ENCODE peak calls at places on chromosomes 2 and 18, in ten cellular contexts. One of them, this sample, is unnamed.

GRCh38 chr2:37912056-37912455 is 13.0 kb upstream of the RMDN2 start:
- DNase-seq in H1: no peak
- DNase-seq in transverse colon: no peak
- DNase-seq in suprapubic skin: no peak
- DNase-seq in tibial nerve: no peak
- DNase-seq in SK-N-SH: no peak
- DNase-seq in K562: no peak
- DNase-seq in sigmoid colon: no peak
- DNase-seq in A549: no peak
- DNase-seq in ovary: no peak
- DNase-seq in this sample: no peak

GRCh38 chr18:61333746-61334490 is 688 bp downstream of the CDH20 start:
- DNase-seq in K562: no peak
- DNase-seq in H1: peak
- DNase-seq in SK-N-SH: peak
- DNase-seq in tibial nerve: no peak
- DNase-seq in transverse colon: no peak
- DNase-seq in suprapubic skin: no peak
- DNase-seq in A549: no peak
- DNase-seq in ovary: no peak
- DNase-seq in sigmoid colon: no peak
- DNase-seq in this sample: no peak

GRCh38 chr2:29628882-29629281 is 292.5 kb downstream of the ALK start:
- DNase-seq in suprapubic skin: no peak
- DNase-seq in ovary: no peak
- DNase-seq in tibial nerve: no peak
- DNase-seq in transverse colon: no peak
- DNase-seq in sigmoid colon: no peak
- DNase-seq in A549: no peak
- DNase-seq in SK-N-SH: no peak
- DNase-seq in H1: no peak
- DNase-seq in K562: no peak
- DNase-seq in this sample: peak

GRCh38 chr2:22788749-22789148 is 596.2 kb upstream of the KLHL29 start:
- DNase-seq in H1: no peak
- DNase-seq in sigmoid colon: no peak
- DNase-seq in transverse colon: no peak
- DNase-seq in tibial nerve: no peak
- DNase-seq in ovary: no peak
- DNase-seq in SK-N-SH: no peak
- DNase-seq in suprapubic skin: no peak
- DNase-seq in A549: no peak
- DNase-seq in K562: no peak
- DNase-seq in this sample: no peak

GRCh38 chr2:166011660-166012059 is 58.1 kb upstream of the TTC21B start:
- DNase-seq in transverse colon: no peak
- DNase-seq in suprapubic skin: no peak
- DNase-seq in A549: no peak
- DNase-seq in K562: no peak
- DNase-seq in SK-N-SH: no peak
- DNase-seq in ovary: no peak
- DNase-seq in H1: no peak
- DNase-seq in tibial nerve: no peak
- DNase-seq in sigmoid colon: no peak
- DNase-seq in this sample: no peak

GRCh38 chr2:177753682-177754475 is 318.7 kb downstream of the PDE11A start:
- DNase-seq in transverse colon: peak
- DNase-seq in sigmoid colon: peak
- DNase-seq in suprapubic skin: peak
- DNase-seq in ovary: peak
- DNase-seq in A549: peak
- DNase-seq in H1: no peak
- DNase-seq in K562: peak
- DNase-seq in tibial nerve: peak
- DNase-seq in SK-N-SH: peak
- DNase-seq in this sample: no peak

GRCh38 chr2:105609756-105610397 is 134.8 kb upstream of the NCK2 start:
- DNase-seq in ovary: no peak
- DNase-seq in K562: no peak
- DNase-seq in tibial nerve: no peak
- DNase-seq in sigmoid colon: no peak
- DNase-seq in suprapubic skin: no peak
- DNase-seq in SK-N-SH: no peak
- DNase-seq in transverse colon: no peak
- DNase-seq in A549: no peak
- DNase-seq in H1: no peak
- DNase-seq in this sample: no peak

GRCh38 chr2:240431663-240432424 is 3.6 kb upstream of the GPC1 start:
- DNase-seq in sigmoid colon: peak
- DNase-seq in transverse colon: peak
- DNase-seq in K562: no peak
- DNase-seq in tibial nerve: no peak
- DNase-seq in H1: peak
- DNase-seq in A549: no peak
- DNase-seq in suprapubic skin: peak
- DNase-seq in SK-N-SH: no peak
- DNase-seq in ovary: peak
- DNase-seq in this sample: peak

GRCh38 chr2:11701831-11702301 is 31.9 kb upstream of the NTSR2 start:
- DNase-seq in H1: no peak
- DNase-seq in SK-N-SH: no peak
- DNase-seq in A549: no peak
- DNase-seq in transverse colon: peak
- DNase-seq in suprapubic skin: no peak
- DNase-seq in K562: no peak
- DNase-seq in ovary: no peak
- DNase-seq in sigmoid colon: peak
- DNase-seq in tibial nerve: peak
- DNase-seq in this sample: no peak

GRCh38 chr2:148982282-148982681 is 56.2 kb upstream of the LYPD6B start:
- DNase-seq in suprapubic skin: no peak
- DNase-seq in ovary: no peak
- DNase-seq in H1: no peak
- DNase-seq in sigmoid colon: no peak
- DNase-seq in K562: no peak
- DNase-seq in tibial nerve: no peak
- DNase-seq in A549: no peak
- DNase-seq in SK-N-SH: no peak
- DNase-seq in transverse colon: no peak
- DNase-seq in this sample: no peak

GRCh38 chr18:76621184-76621583 is 126.1 kb upstream of the ZNF516 start:
- DNase-seq in transverse colon: no peak
- DNase-seq in ovary: no peak
- DNase-seq in tibial nerve: no peak
- DNase-seq in H1: no peak
- DNase-seq in SK-N-SH: no peak
- DNase-seq in K562: no peak
- DNase-seq in sigmoid colon: no peak
- DNase-seq in suprapubic skin: no peak
- DNase-seq in A549: no peak
- DNase-seq in this sample: no peak

GRCh38 chr18:36580874-36581750 is 247.7 kb downstream of the TPGS2 start:
- DNase-seq in H1: no peak
- DNase-seq in suprapubic skin: no peak
- DNase-seq in SK-N-SH: peak
- DNase-seq in tibial nerve: no peak
- DNase-seq in ovary: no peak
- DNase-seq in sigmoid colon: no peak
- DNase-seq in transverse colon: no peak
- DNase-seq in K562: no peak
- DNase-seq in A549: no peak
- DNase-seq in this sample: no peak
- TF ChIP-seq EP300 in H1: no peak
- TF ChIP-seq EP300 in suprapubic skin: no peak
- TF ChIP-seq EP300 in SK-N-SH: peak
- TF ChIP-seq EP300 in tibial nerve: peak
- TF ChIP-seq EP300 in ovary: no peak
- TF ChIP-seq EP300 in sigmoid colon: no peak
- TF ChIP-seq EP300 in transverse colon: no peak
- TF ChIP-seq EP300 in K562: no peak
- TF ChIP-seq EP300 in A549: no peak
- TF ChIP-seq EP300 in this sample: no peak

GRCh38 chr2:85087541-85087940 is 45.7 kb upstream of the TCF7L1 start:
- DNase-seq in sigmoid colon: no peak
- DNase-seq in ovary: no peak
- DNase-seq in suprapubic skin: no peak
- DNase-seq in A549: no peak
- DNase-seq in tibial nerve: no peak
- DNase-seq in K562: no peak
- DNase-seq in transverse colon: no peak
- DNase-seq in H1: no peak
- DNase-seq in SK-N-SH: no peak
- DNase-seq in this sample: no peak

GRCh38 chr2:85088921-85089320 is 44.3 kb upstream of the TCF7L1 start:
- DNase-seq in SK-N-SH: no peak
- DNase-seq in suprapubic skin: no peak
- DNase-seq in K562: no peak
- DNase-seq in sigmoid colon: no peak
- DNase-seq in A549: no peak
- DNase-seq in transverse colon: no peak
- DNase-seq in tibial nerve: no peak
- DNase-seq in ovary: no peak
- DNase-seq in H1: peak
- DNase-seq in this sample: no peak

GRCh38 chr2:85089464-85090072 is 43.6 kb upstream of the TCF7L1 start:
- DNase-seq in ovary: no peak
- DNase-seq in transverse colon: no peak
- DNase-seq in K562: no peak
- DNase-seq in A549: no peak
- DNase-seq in sigmoid colon: no peak
- DNase-seq in H1: peak
- DNase-seq in SK-N-SH: no peak
- DNase-seq in suprapubic skin: no peak
- DNase-seq in tibial nerve: no peak
- DNase-seq in this sample: no peak

GRCh38 chr2:85083092-85083491 is 50.1 kb upstream of the TCF7L1 start:
- DNase-seq in transverse colon: no peak
- DNase-seq in sigmoid colon: no peak
- DNase-seq in H1: no peak
- DNase-seq in ovary: no peak
- DNase-seq in tibial nerve: no peak
- DNase-seq in A549: no peak
- DNase-seq in K562: no peak
- DNase-seq in SK-N-SH: no peak
- DNase-seq in suprapubic skin: no peak
- DNase-seq in this sample: no peak

GRCh38 chr2:85085563-85085962 is 47.6 kb upstream of the TCF7L1 start:
- DNase-seq in transverse colon: no peak
- DNase-seq in H1: no peak
- DNase-seq in sigmoid colon: no peak
- DNase-seq in K562: no peak
- DNase-seq in suprapubic skin: no peak
- DNase-seq in tibial nerve: no peak
- DNase-seq in ovary: no peak
- DNase-seq in A549: no peak
- DNase-seq in SK-N-SH: no peak
- DNase-seq in this sample: no peak
- TF ChIP-seq EP300 in transverse colon: no peak
- TF ChIP-seq EP300 in H1: no peak
- TF ChIP-seq EP300 in sigmoid colon: no peak
- TF ChIP-seq EP300 in K562: no peak
- TF ChIP-seq EP300 in suprapubic skin: no peak
- TF ChIP-seq EP300 in tibial nerve: no peak
- TF ChIP-seq EP300 in ovary: no peak
- TF ChIP-seq EP300 in A549: no peak
- TF ChIP-seq EP300 in SK-N-SH: no peak
- TF ChIP-seq EP300 in this sample: no peak

GRCh38 chr2:8264981-8265380 is 416.9 kb upstream of the ID2 start:
- DNase-seq in SK-N-SH: no peak
- DNase-seq in A549: no peak
- DNase-seq in H1: no peak
- DNase-seq in ovary: no peak
- DNase-seq in transverse colon: no peak
- DNase-seq in tibial nerve: no peak
- DNase-seq in K562: no peak
- DNase-seq in sigmoid colon: no peak
- DNase-seq in suprapubic skin: no peak
- DNase-seq in this sample: no peak

GRCh38 chr2:8267103-8267502 is 414.8 kb upstream of the ID2 start:
- DNase-seq in transverse colon: no peak
- DNase-seq in SK-N-SH: no peak
- DNase-seq in A549: no peak
- DNase-seq in ovary: no peak
- DNase-seq in tibial nerve: no peak
- DNase-seq in H1: no peak
- DNase-seq in suprapubic skin: no peak
- DNase-seq in K562: no peak
- DNase-seq in sigmoid colon: no peak
- DNase-seq in this sample: no peak

GRCh38 chr2:8268172-8268783 is 413.6 kb upstream of the ID2 start:
- DNase-seq in ovary: no peak
- DNase-seq in H1: no peak
- DNase-seq in SK-N-SH: no peak
- DNase-seq in A549: no peak
- DNase-seq in transverse colon: no peak
- DNase-seq in K562: no peak
- DNase-seq in sigmoid colon: no peak
- DNase-seq in suprapubic skin: no peak
- DNase-seq in tibial nerve: no peak
- DNase-seq in this sample: no peak

GRCh38 chr2:8265827-8266226 is 416.0 kb upstream of the ID2 start:
- DNase-seq in sigmoid colon: no peak
- DNase-seq in suprapubic skin: no peak
- DNase-seq in ovary: no peak
- DNase-seq in H1: no peak
- DNase-seq in K562: no peak
- DNase-seq in A549: no peak
- DNase-seq in transverse colon: no peak
- DNase-seq in SK-N-SH: no peak
- DNase-seq in tibial nerve: no peak
- DNase-seq in this sample: no peak

GRCh38 chr2:8267721-8268120 is 414.1 kb upstream of the ID2 start:
- DNase-seq in ovary: no peak
- DNase-seq in transverse colon: no peak
- DNase-seq in K562: no peak
- DNase-seq in suprapubic skin: no peak
- DNase-seq in SK-N-SH: no peak
- DNase-seq in sigmoid colon: no peak
- DNase-seq in H1: no peak
- DNase-seq in A549: no peak
- DNase-seq in tibial nerve: no peak
- DNase-seq in this sample: no peak
- TF ChIP-seq EP300 in ovary: no peak
- TF ChIP-seq EP300 in transverse colon: no peak
- TF ChIP-seq EP300 in K562: no peak
- TF ChIP-seq EP300 in suprapubic skin: no peak
- TF ChIP-seq EP300 in SK-N-SH: no peak
- TF ChIP-seq EP300 in sigmoid colon: no peak
- TF ChIP-seq EP300 in H1: no peak
- TF ChIP-seq EP300 in A549: no peak
- TF ChIP-seq EP300 in tibial nerve: no peak
- TF ChIP-seq EP300 in this sample: no peak

DNA sequence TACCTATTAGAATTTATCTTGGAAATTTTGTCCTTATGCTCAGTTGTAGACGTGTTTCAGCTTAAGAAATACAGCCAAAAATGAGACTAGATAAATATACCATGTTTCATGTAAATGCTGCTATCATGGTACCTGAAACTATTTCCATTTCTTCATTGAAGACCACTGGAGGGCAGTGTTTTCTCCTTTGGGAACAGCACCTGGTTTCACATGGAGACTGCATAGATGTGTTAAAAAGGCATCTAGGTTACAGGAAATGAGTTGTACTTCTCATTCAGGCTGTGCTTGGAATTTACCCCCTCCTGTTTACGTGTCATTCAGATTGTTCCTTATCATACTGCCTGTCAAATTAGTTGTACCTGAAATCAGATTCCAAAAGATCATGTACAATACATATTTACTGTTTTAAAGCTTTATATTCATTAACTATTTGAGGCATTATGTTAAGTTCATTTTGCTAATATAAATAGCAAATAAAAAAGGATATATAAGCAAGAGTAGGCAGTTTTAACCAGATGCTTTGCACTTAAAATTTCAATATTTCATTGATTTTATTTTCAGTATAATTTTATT is 57.3 kb upstream of the PSMD14 start:
- DNase-seq in sigmoid colon: no peak
- DNase-seq in SK-N-SH: peak
- DNase-seq in tibial nerve: no peak
- DNase-seq in ovary: no peak
- DNase-seq in H1: no peak
- DNase-seq in transverse colon: no peak
- DNase-seq in K562: peak
- DNase-seq in A549: peak
- DNase-seq in suprapubic skin: no peak
- DNase-seq in this sample: no peak
- TF ChIP-seq EP300 in sigmoid colon: no peak
- TF ChIP-seq EP300 in SK-N-SH: no peak
- TF ChIP-seq EP300 in tibial nerve: no peak
- TF ChIP-seq EP300 in ovary: no peak
- TF ChIP-seq EP300 in H1: no peak
- TF ChIP-seq EP300 in transverse colon: no peak
- TF ChIP-seq EP300 in K562: no peak
- TF ChIP-seq EP300 in A549: no peak
- TF ChIP-seq EP300 in suprapubic skin: no peak
- TF ChIP-seq EP300 in this sample: no peak

This sample was measured in upper lobe of left lung.